ENCODE peak calls at places on chromosome 2, in four cellular contexts. H is Kasumi-1, X is endothelial cell, O is AG10803. A is an unnamed sample.

GRCh38 chr2:223041527-223042109 is 10.4 kb upstream of the KCNE4 start:
- DNase-seq in H (peak; percentile 4), X (no peak), O (peak; percentile 99), A (peak; percentile 97)

GRCh38 chr2:108613261-108614042 is 79.2 kb downstream of the LIMS1 start:
- DNase-seq in H (no peak), X (no peak), O (no peak), A (peak; percentile 95)

GRCh38 chr2:46187112-46187618 is 110.0 kb upstream of the EPAS1 start:
- DNase-seq in H (no peak), X (no peak), O (peak; percentile 97), A (peak; percentile 97)

GRCh38 chr2:22261165-22261564 is 1123.8 kb upstream of the KLHL29 start:
- DNase-seq in H (no peak), X (no peak), O (no peak), A (no peak)

GRCh38 chr2:118841828-118842461 is 5.5 kb downstream of the EN1 start:
- DNase-seq in H (no peak), X (peak; percentile 22), O (no peak), A (no peak)

GRCh38 chr2:178225011-178225817 is 30.9 kb downstream of the OSBPL6 start:
- DNase-seq in H (no peak), X (no peak), O (peak; percentile 57), A (no peak)

GRCh38 chr2:224085811-224086210 is 46.7 kb upstream of the SERPINE2 start:
- DNase-seq in H (no peak), X (no peak), O (peak; percentile 15), A (no peak)

GRCh38 chr2:60215295-60215990 is 338.0 kb downstream of the BCL11A start:
- DNase-seq in H (no peak), X (no peak), O (no peak), A (no peak)

GRCh38 chr2:159922563-159922962 is 124.6 kb upstream of the CD302 start:
- DNase-seq in H (no peak), X (no peak), O (peak; percentile 28), A (peak; percentile 53)

GRCh38 chr2:217162533-217162932 is 302.7 kb upstream of the TNP1 start:
- DNase-seq in H (no peak), X (no peak), O (peak; percentile 85), A (peak; percentile 99)